ENCODE peak calls at places on chromosomes 13 and 19, in eight cellular contexts. Y is tibial artery, C is body of pancreas, X is left ventricle myocardium inferior, O is right lobe of liver, L is right atrium auricular region, M is breast epithelium, R is heart right ventricle. H is an unnamed sample. For H3K9me3, the result is how much of the 10 kb centered on the place peaks cover.

GRCh38 chr13:96946709-96947311 is 47.5 kb downstream of the OXGR1 start:
- DNase-seq in Y (no peak), M (no peak), R (no peak), X (no peak), L (no peak), C (no peak), O (no peak), H (no peak)

GRCh38 chr19:47310819-47311218 is 1.2 kb downstream of the C5AR1 start:
- DNase-seq in C (peak), O (peak), X (peak), Y (peak), L (no peak), M (no peak), R (peak), H (no peak)

GRCh38 chr19:35031072-35031881 is 1.0 kb downstream of the SCN1B start:
- DNase-seq in L (no peak), X (peak), O (no peak), Y (no peak), C (no peak), M (no peak), R (no peak), H (no peak)

GRCh38 chr13:64423467-64423866 is 2806.7 kb downstream of the PCDH9 start:
- DNase-seq in O (no peak), L (no peak), C (no peak), R (no peak), M (no peak), X (no peak), Y (no peak), H (no peak)

GRCh38 chr13:67136157-67136556 is 94.0 kb downstream of the PCDH9 start:
- DNase-seq in X (no peak), Y (no peak), C (no peak), L (no peak), O (no peak), R (no peak), M (no peak), H (no peak)

GRCh38 chr13:51998723-51999471 is 12.4 kb downstream of the ATP7B start:
- DNase-seq in Y (no peak), R (no peak), X (no peak), M (no peak), C (no peak), O (no peak), L (no peak), H (no peak)

GRCh38 chr13:112903606-112904195 is 65.3 kb upstream of the MCF2L start:
- DNase-seq in X (no peak), L (no peak), R (no peak), Y (no peak), C (no peak), M (peak), O (peak), H (no peak)

GRCh38 chr13:112652512-112653458 is 37.1 kb upstream of the ATP11A start:
- DNase-seq in C (no peak), R (no peak), L (no peak), Y (no peak), O (no peak), X (no peak), M (peak), H (no peak)

GRCh38 chr19:11435833-11436313 is 438 bp downstream of the PRKCSH start:
- DNase-seq in M (no peak), X (no peak), L (no peak), Y (no peak), R (no peak), O (peak), C (no peak), H (no peak)

GRCh38 chr13:79187917-79188699 is 217.9 kb downstream of the RBM26 start:
- DNase-seq in L (no peak), R (no peak), C (no peak), Y (no peak), X (no peak), M (no peak), O (no peak), H (no peak)

GRCh38 chr13:25059943-25060342 is 36.0 kb upstream of the PABPC3 start:
- DNase-seq in C (no peak), M (no peak), X (no peak), O (no peak), L (no peak), Y (no peak), R (no peak), H (no peak)

GRCh38 chr19:34220472-34221063 is 33.8 kb upstream of the GARRE1 start:
- DNase-seq in C (peak), M (peak), Y (no peak), R (peak), L (no peak), X (no peak), O (no peak), H (peak)

GRCh38 chr19:55261671-55262126 is 2.9 kb upstream of the PPP6R1 start:
- DNase-seq in O (no peak), C (no peak), L (no peak), X (no peak), M (no peak), R (no peak), Y (no peak), H (no peak)

GRCh38 chr19:33712268-33712667 is 84.4 kb upstream of the KCTD15 start:
- DNase-seq in R (no peak), L (no peak), C (no peak), O (no peak), Y (no peak), M (no peak), X (no peak), H (no peak)

GRCh38 chr19:8655340-8655709 is 24.9 kb downstream of the NFILZ start:
- DNase-seq in L (no peak), O (no peak), X (no peak), R (no peak), C (no peak), Y (no peak), M (no peak), H (no peak)

GRCh38 chr13:109762791-109763190 is 23.6 kb downstream of the IRS2 start:
- DNase-seq in L (no peak), X (no peak), R (no peak), M (no peak), C (no peak), Y (no peak), O (no peak), H (no peak)

GRCh38 chr13:88926890-88927502 is 1255.8 kb downstream of the SLITRK5 start:
- DNase-seq in R (no peak), X (no peak), Y (no peak), O (no peak), C (no peak), M (no peak), L (no peak), H (no peak)

GRCh38 chr13:70784590-70784989 is 676.3 kb upstream of the KLHL1 start:
- DNase-seq in C (no peak), O (no peak), Y (no peak), X (no peak), R (no peak), L (no peak), M (no peak), H (no peak)

GRCh38 chr19:23365222-23365621 is 30.0 kb downstream of the ZNF91 start:
- DNase-seq in L (no peak), R (no peak), Y (no peak), M (no peak), C (no peak), O (no peak), X (no peak), H (no peak)
- H3K9me3 ChIP-seq in L (under half), R (half or more), Y (under half), M (half or more), C (under half), O (under half), X (half or more), H (half or more)

DNA sequence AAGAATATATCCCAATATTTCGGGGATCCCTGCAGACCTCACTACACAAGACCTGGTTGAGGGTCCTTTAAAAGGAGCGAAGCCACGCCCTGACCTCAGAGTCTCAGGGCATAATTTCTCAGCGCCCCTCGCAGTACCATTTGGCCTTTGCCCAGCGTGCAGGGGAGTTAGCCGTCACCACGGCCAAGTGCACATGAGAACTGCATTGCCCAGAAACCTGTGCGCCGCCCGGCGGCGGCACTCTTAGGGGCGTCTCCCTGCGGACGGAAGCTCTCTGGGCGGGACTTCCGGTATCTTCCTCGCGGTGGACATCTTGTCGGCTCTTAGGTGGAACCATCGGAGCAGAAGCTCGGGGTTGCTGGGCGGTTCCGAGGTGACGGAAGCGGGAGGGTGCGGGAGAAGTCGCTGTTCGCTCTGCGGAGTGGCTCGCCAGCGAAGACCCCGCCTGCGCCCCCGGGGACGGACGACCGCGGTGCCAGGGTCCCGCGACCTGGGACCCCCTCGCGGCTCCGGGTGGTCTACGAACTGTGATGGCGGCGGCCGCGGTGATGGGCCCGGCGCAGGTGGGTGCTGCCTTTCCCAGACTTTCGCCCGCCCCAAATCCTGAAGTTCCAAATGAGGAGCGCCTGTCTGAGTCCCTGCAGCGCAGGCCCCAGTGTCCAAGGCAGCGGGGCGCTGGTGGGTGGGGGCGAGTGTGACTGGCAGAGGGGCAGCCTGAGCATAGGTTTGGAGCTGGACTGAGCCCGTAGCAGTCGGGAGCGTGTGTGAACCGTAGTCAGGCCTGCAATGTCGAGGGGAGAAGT is at the start of gene ZNF134:
- DNase-seq in X (peak), R (peak), C (peak), M (peak), Y (peak), O (peak), L (peak), H (peak)
- H3K9me3 ChIP-seq in X (half or more), R (half or more), C (under half), M (under half), Y (under half), O (under half), L (under half), H (under half)

GRCh38 chr19:22088541-22089144 is 36.4 kb downstream of the ZNF257 start:
- DNase-seq in R (no peak), L (no peak), X (no peak), O (no peak), M (no peak), C (no peak), Y (no peak), H (no peak)
- H3K9me3 ChIP-seq in R (half or more), L (under half), X (half or more), O (under half), M (half or more), C (under half), Y (under half), H (under half)

GRCh38 chr19:16000024-16000687 is 51.3 kb downstream of the OR10H4 start:
- DNase-seq in C (no peak), R (no peak), O (no peak), M (no peak), X (no peak), L (peak), Y (peak), H (no peak)

GRCh38 chr19:16001481-16002312 is 52.9 kb downstream of the OR10H4 start:
- DNase-seq in X (no peak), Y (no peak), O (no peak), R (no peak), C (peak), M (no peak), L (peak), H (no peak)

GRCh38 chr19:16002985-16003384 is 54.2 kb downstream of the OR10H4 start:
- DNase-seq in M (no peak), R (no peak), Y (no peak), L (peak), X (no peak), C (no peak), O (no peak), H (no peak)

GRCh38 chr19:16005925-16006324 is 57.1 kb downstream of the OR10H4 start:
- DNase-seq in Y (no peak), C (no peak), R (no peak), O (no peak), L (no peak), X (no peak), M (no peak), H (no peak)

DNA sequence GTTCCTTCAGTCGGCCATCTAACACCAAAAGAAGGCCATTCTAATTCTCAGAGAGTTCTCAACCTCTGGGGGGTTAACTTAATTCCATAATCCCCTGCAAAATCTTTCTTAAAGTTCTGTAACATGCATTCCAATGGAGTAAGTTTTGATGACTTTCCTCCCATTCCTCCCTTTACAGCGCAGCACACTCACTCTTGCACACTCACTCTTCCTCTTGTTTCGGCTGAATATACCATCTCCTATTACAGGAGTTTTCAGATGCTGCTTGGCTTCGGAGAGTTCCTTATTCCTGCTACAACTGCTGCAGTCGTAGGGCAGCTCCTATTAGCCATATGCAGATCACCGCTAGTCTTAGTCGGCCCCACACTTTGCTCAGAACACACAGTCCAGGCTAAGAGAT is 53.6 kb downstream of the OR10H4 start:
- DNase-seq in C (no peak), L (peak), X (no peak), Y (no peak), M (no peak), O (no peak), R (no peak), H (no peak)
- H3K9me3 ChIP-seq in C (under half), L (under half), X (under half), Y (under half), M (under half), O (under half), R (under half), H (under half)

DNA sequence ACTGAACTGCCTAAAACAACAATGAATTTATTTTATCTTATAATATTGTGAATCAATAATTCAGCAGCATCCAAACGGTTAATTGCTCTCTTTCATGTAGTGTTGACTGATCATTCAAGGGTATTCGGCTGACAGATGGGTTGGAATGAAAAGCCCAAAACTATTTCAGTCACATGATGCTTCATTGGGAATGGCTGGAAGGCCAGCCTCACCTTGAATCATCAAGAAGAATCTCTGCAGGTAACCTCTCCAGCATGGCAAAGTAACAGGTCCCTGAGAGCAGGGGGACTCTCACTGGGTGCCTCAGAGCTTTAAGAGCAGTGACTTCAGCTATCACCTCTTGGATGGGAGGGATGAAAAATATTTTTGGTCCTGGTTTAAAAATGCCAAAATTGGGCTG is 1395.7 kb downstream of the OLFM4 start:
- DNase-seq in Y (no peak), C (no peak), X (no peak), M (no peak), R (no peak), L (no peak), O (no peak), H (no peak)
- H3K9me3 ChIP-seq in Y (under half), C (under half), X (under half), M (under half), R (under half), L (under half), O (under half), H (under half)

DNA sequence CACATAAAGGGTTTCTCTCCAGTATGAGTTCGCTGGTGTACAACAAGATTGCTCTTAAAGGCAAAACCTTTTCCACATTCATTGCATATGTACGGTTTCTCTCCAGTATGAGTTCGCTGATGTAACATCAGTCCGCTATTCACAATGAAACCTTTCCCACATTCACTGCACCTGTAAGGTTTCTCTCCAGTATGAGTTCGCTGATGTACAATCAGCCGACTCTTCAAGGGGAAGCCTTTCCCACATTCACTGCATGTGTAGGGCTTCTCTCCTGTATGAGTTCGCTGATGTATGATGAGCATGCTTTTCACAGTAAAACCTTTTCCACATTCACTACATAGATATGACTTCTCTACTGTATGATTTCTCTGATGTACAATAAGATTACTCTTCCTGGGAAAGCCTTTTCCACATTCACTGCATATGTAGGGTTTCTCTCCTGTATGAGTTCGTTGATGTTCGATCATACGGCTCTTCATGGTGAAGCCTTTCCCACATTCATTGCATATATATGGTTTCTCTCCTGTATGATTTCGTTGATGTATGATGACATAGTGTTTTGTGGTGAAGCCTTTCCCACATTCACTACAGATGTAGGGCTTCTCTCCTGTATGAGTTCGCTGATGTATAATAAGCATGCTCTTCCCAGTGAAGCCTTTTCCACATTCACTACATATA is 6.0 kb upstream of the ZNF614 start:
- DNase-seq in C (no peak), M (no peak), R (no peak), O (no peak), X (no peak), Y (no peak), L (no peak), H (no peak)
- H3K9me3 ChIP-seq in C (under half), M (half or more), R (half or more), O (half or more), X (half or more), Y (under half), L (under half), H (half or more)

DNA sequence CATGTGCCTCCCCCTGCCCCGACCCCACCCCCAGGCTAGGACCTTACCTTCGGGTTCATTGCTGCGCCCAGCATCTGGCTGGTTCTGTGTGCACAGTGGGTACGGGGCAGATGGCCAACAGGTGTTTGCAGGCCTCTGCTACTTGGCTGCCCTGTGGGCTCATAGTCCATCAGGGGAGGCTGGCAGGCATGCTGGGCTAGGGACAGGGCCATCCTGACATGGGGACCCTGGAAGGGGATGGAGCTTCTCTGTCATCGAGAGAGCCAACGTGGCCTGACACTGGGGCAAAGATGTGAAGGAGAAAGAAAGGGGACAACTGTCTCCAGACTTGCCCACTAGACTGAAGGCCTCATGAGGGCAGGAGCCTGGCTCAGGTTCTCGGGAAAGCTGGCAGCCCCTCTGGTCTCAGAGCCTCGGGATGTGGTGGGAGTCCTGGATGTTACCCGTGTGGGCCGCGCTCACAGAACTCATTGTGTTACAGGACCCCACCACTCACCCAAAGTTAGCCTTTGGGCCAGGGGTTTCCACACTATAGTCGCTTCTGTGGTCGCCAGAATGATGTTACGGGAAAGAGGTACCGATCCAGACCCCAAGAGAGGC is 4.7 kb downstream of the ZNF536 start:
- DNase-seq in Y (no peak), O (no peak), M (no peak), C (no peak), R (no peak), X (no peak), L (no peak), H (no peak)
- H3K9me3 ChIP-seq in Y (under half), O (under half), M (under half), C (under half), R (under half), X (under half), L (under half), H (under half)

GRCh38 chr13:19061278-19061677 is 120.3 kb downstream of the TUBA3C start:
- DNase-seq in M (no peak), L (no peak), O (no peak), R (no peak), C (no peak), Y (no peak), X (no peak), H (no peak)
- H3K9me3 ChIP-seq in M (under half), L (under half), O (under half), R (under half), C (under half), Y (under half), X (under half), H (under half)

DNA sequence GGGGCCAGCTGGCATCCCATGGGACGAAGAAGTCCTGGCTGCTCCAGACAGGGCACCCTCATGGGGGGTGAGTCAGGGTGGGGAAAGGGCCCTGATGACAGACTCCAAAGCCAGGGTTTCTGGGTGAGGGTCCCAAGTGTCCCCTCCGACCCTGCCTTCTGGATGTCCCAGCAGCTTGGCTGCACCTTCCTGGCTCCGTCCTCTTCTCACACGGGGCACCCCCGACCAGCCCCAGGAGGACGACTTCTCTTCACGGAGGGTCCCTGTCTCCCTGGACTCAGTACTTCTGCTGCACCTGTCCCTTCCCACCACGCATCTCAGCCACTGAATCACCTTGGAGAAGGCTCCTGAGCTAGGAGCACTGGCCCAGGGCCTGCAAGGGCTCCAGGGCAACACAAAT is 19.9 kb downstream of the MIER2 start:
- DNase-seq in M (no peak), X (no peak), R (no peak), C (no peak), L (no peak), Y (no peak), O (no peak), H (no peak)
- H3K9me3 ChIP-seq in M (under half), X (under half), R (under half), C (under half), L (under half), Y (under half), O (under half), H (under half)

H was measured in T-helper 17 cell.